ENCODE peak calls at places on chromosomes 6 and 20, in ten cellular contexts. C, I, U, P, V, B, X, R, H and Q are unnamed samples. For H3K36me3 and H3K9me3, the result is how much of the 10 kb centered on the place peaks cover.

GRCh38 chr20:31837896-31838397 is 7.5 kb downstream of the FOXS1 start:
- DNase-seq in C (no peak), I (no peak), U (no peak), P (peak), V (no peak), B (no peak), X (peak), R (no peak), H (no peak), Q (no peak)

GRCh38 chr6:22326500-22326899 is 29.7 kb upstream of the PRL start:
- DNase-seq in C (no peak), I (no peak), U (no peak), P (no peak), V (no peak), B (no peak), X (no peak), R (no peak), H (no peak), Q (peak)

GRCh38 chr6:4021133-4021861 is 57.6 kb downstream of the FAM217A start:
- DNase-seq in C (peak), I (peak), U (peak), P (peak), V (peak), B (peak), X (peak), R (peak), H (peak), Q (peak)

GRCh38 chr20:31821427-31821826 is 2.3 kb downstream of the MYLK2 start:
- DNase-seq in C (no peak), I (no peak), U (no peak), P (no peak), V (no peak), B (no peak), X (no peak), R (no peak), H (no peak), Q (no peak)

GRCh38 chr6:63403725-63404124 is 83.9 kb upstream of the LGSN start:
- DNase-seq in C (no peak), I (no peak), U (no peak), P (no peak), V (no peak), B (no peak), X (no peak), R (no peak), H (no peak), Q (no peak)

GRCh38 chr20:49695830-49696229 is 17.8 kb downstream of the B4GALT5 start:
- DNase-seq in C (no peak), I (no peak), U (no peak), P (no peak), V (no peak), B (no peak), X (no peak), R (peak), H (no peak), Q (no peak)

GRCh38 chr6:69379518-69379917 is 417.3 kb downstream of the LMBRD1 start:
- DNase-seq in C (no peak), I (no peak), U (no peak), P (no peak), V (no peak), B (no peak), X (no peak), R (no peak), H (no peak), Q (no peak)

GRCh38 chr6:166237611-166238010 is 70.0 kb upstream of the TBXT start:
- DNase-seq in C (no peak), I (no peak), U (no peak), P (no peak), V (no peak), B (no peak), X (no peak), R (no peak), H (no peak), Q (no peak)

GRCh38 chr6:135576055-135576454 is 78.5 kb upstream of the AHI1 start:
- DNase-seq in C (no peak), I (no peak), U (no peak), P (no peak), V (no peak), B (no peak), X (peak), R (peak), H (no peak), Q (no peak)

GRCh38 chr20:42432485-42432884 is 757.2 kb downstream of the PTPRT start:
- DNase-seq in C (no peak), I (no peak), U (no peak), P (no peak), V (no peak), B (no peak), X (peak), R (no peak), H (no peak), Q (no peak)

GRCh38 chr20:17499041-17499440 is 32.1 kb downstream of the BFSP1 start:
- DNase-seq in C (no peak), I (no peak), U (no peak), P (peak), V (no peak), B (no peak), X (peak), R (peak), H (no peak), Q (no peak)

GRCh38 chr6:2817778-2818443 is 23.8 kb downstream of the SERPINB1 start:
- DNase-seq in C (no peak), I (no peak), U (no peak), P (peak), V (no peak), B (no peak), X (peak), R (peak), H (no peak), Q (no peak)

GRCh38 chr6:149449054-149449453 is 35.8 kb downstream of the ZC3H12D start:
- DNase-seq in C (no peak), I (no peak), U (no peak), P (no peak), V (no peak), B (no peak), X (no peak), R (no peak), H (no peak), Q (no peak)

GRCh38 chr6:149452062-149452939 is 32.5 kb downstream of the ZC3H12D start:
- DNase-seq in C (no peak), I (no peak), U (no peak), P (no peak), V (no peak), B (no peak), X (no peak), R (no peak), H (no peak), Q (no peak)

GRCh38 chr6:149450679-149451360 is 34.0 kb downstream of the ZC3H12D start:
- DNase-seq in C (peak), I (peak), U (peak), P (no peak), V (no peak), B (no peak), X (peak), R (no peak), H (no peak), Q (no peak)

GRCh38 chr6:149451361-149452061 is 33.3 kb downstream of the ZC3H12D start:
- DNase-seq in C (peak), I (peak), U (no peak), P (no peak), V (no peak), B (no peak), X (peak), R (no peak), H (no peak), Q (no peak)

DNA sequence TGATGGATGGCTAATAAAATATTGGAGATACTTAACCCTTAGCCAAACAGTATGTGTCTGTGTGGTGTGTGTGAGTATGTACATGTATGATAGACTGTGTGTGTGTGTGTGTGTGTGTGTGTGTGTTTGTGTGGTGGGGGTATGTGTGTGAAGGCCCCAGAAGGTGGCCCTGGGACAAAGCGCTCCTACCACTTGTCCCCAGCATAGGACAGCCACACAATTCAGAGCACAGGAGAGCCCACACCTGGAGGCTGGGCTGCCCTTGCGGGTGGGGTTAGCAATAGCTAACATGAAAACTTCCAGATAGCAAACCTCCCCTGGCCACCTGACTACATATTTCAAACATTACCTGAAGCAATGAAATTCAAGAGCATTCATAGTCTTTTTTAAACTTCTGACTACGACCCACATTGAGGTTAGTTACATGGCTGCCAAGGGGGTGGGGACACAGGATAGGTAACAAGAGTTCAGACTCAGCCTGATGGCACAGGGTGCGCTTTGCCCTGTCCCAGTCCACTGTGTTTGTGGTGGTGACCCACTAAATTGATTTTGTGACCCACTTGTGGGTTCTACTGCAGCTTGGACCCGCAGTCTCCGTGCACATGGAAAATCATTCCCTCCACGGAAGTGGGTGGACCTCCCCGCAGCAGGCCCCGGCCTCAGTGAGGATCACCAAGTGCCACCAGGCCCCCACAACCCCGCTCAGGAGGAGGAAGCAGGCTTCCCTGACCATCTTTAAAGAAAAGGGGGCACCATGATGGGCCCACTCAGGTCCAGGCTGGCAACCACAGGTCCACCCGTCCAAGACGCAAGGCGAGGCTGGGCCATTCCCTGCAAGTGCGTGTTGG is 34.8 kb downstream of the ZC3H12D start:
- DNase-seq in C (peak), I (no peak), U (no peak), P (no peak), V (no peak), B (no peak), X (no peak), R (no peak), H (no peak), Q (no peak)
- H3K4me3 ChIP-seq in C (no peak), I (no peak), U (peak), P (no peak), V (peak), B (no peak), X (no peak), R (peak), H (peak), Q (no peak)

GRCh38 chr6:154797857-154798256 is 64.6 kb downstream of the SCAF8 start:
- DNase-seq in C (no peak), I (no peak), U (no peak), P (no peak), V (no peak), B (no peak), X (no peak), R (no peak), H (no peak), Q (no peak)
- H3K36me3 ChIP-seq in C (under half), I (under half), U (half or more), P (under half), V (under half), B (under half), X (under half), R (half or more), H (under half), Q (under half)

GRCh38 chr20:29741594-29741893 is 1515.9 kb upstream of the DEFB115 start:
- DNase-seq in C (peak), I (no peak), U (peak), P (no peak), V (no peak), B (no peak), X (no peak), R (no peak), H (no peak), Q (no peak)

GRCh38 chr20:29743101-29743931 is 1514.1 kb upstream of the DEFB115 start:
- DNase-seq in C (peak), I (no peak), U (no peak), P (no peak), V (no peak), B (no peak), X (no peak), R (no peak), H (no peak), Q (no peak)

GRCh38 chr20:29740951-29741593 is 1516.4 kb upstream of the DEFB115 start:
- DNase-seq in C (peak), I (no peak), U (peak), P (no peak), V (no peak), B (no peak), X (no peak), R (no peak), H (no peak), Q (no peak)

GRCh38 chr20:29742699-29743100 is 1514.8 kb upstream of the DEFB115 start:
- DNase-seq in C (no peak), I (no peak), U (no peak), P (no peak), V (no peak), B (no peak), X (no peak), R (no peak), H (no peak), Q (no peak)

DNA sequence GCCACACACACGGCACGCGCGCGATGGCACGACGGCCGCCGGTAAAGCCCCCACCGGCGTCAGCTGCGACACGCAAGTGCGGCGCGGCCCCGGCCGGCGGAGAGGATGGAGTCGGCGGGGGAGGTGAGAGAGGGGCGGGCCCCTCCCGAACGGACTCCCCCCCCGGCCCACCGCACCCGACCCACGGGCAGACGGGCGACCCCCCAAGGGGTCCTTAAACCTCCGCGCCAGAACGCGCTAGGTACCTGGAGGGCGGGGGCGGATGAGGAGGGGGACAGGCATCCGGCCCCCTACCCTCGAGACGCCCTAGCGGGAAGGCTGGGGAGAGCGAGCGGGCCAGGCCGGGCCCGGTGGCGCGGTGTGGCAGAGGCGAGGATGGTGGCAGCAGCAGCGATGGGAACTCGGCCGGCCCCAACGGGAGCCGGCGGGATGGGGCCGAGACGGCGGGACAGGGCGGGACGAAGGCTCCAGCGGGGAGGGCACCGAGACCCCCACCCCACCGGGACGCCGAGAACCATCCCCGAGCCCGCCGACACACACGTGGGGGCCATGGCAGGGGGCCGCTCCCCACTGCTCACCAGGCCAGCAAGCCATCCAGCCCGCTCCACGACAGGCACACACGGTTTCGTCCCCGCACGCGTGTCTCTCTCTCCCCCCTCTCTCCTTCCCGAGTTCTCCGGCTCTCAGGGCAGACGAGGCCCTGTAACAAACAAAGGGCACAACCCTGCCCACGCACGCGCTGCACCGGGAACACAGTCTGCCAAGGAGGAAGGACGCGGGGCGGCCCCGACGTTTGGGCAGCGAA is 1515.4 kb upstream of the DEFB115 start:
- DNase-seq in C (peak), I (no peak), U (no peak), P (no peak), V (no peak), B (no peak), X (no peak), R (no peak), H (no peak), Q (no peak)
- H3K9me3 ChIP-seq in C (half or more), I (under half), U (under half), P (under half), V (under half), B (under half), X (under half), R (under half), H (under half), Q (under half)

GRCh38 chr20:4018015-4018748 is 2.8 kb upstream of the RNF24 start:
- DNase-seq in C (no peak), I (no peak), U (no peak), P (no peak), V (no peak), B (no peak), X (peak), R (no peak), H (no peak), Q (no peak)
- H3K4me3 ChIP-seq in C (no peak), I (no peak), U (no peak), P (no peak), V (no peak), B (no peak), X (no peak), R (no peak), H (no peak), Q (no peak)

DNA sequence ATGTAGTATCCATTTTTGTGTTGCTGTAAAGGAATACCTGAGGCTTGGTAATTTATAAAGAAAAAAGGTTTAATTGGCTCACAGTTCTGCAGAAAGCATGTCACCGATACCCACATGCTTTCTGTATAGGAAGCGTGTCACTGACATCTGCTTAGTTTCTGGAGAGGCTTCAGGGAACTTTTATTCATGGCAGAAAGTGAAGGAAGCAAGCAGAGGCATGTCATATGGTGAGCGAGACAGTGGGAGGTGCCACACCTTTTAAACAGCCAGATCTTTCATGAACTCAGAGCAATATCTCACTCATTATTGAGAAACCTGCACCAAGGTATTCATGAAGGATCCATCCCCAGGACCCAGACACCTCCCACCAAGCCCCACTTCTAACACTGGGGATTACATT is 3.5 kb downstream of the SUMO4 start:
- DNase-seq in C (no peak), I (no peak), U (no peak), P (no peak), V (no peak), B (no peak), X (no peak), R (no peak), H (no peak), Q (no peak)
- H3K36me3 ChIP-seq in C (under half), I (under half), U (under half), P (half or more), V (under half), B (under half), X (under half), R (half or more), H (half or more), Q (under half)